ENCODE peak calls at places on chromosomes 13 and 19, in six cellular contexts. L is left lung; Q is T-helper 17 cell; O is stimulated activated CD8-positive, alpha-beta memory T cell treated with anti-CD3 and anti-CD28 coated beads, Interleukin-2, amount 100 ng/mL, for 1 hour; H is stimulated activated CD4-positive, alpha-beta T cell treated with anti-CD3 and anti-CD28 coated beads, Interleukin-1b, Interleukin-23, amount 100 ng/mL, for 4 hours; R is iPS-NIHi11. J is an unnamed sample.

GRCh38 chr13:98098511-98098910 is 44.4 kb upstream of the FARP1 start:
- DNase-seq in L (no peak), Q (no peak), O (no peak), H (no peak), R (no peak), J (no peak)

GRCh38 chr19:45498411-45499195 is at the start of gene PPM1N:
- DNase-seq in L (no peak), Q (peak), O (peak), H (peak), R (peak), J (no peak)

GRCh38 chr13:30191491-30192100 is 115.8 kb downstream of the KATNAL1 start:
- DNase-seq in L (no peak), Q (no peak), O (no peak), H (no peak), R (no peak), J (no peak)

GRCh38 chr19:2231621-2232221 is 4.4 kb downstream of the PLEKHJ1 start:
- DNase-seq in L (no peak), Q (no peak), O (no peak), H (no peak), R (no peak), J (no peak)

GRCh38 chr13:32246468-32246867 is 68.7 kb downstream of the ZAR1L start:
- DNase-seq in L (peak), Q (no peak), O (no peak), H (no peak), R (peak), J (peak)

GRCh38 chr13:108943842-108944241 is 314.4 kb downstream of the MYO16 start:
- DNase-seq in L (no peak), Q (no peak), O (no peak), H (no peak), R (no peak), J (no peak)

GRCh38 chr19:7255631-7256030 is 38.6 kb downstream of the INSR start:
- DNase-seq in L (no peak), Q (no peak), O (no peak), H (no peak), R (no peak), J (no peak)

GRCh38 chr13:29908917-29909755 is 58.7 kb upstream of the UBL3 start:
- DNase-seq in L (no peak), Q (no peak), O (no peak), H (no peak), R (no peak), J (no peak)

GRCh38 chr19:48455908-48456562 is 661 bp downstream of the KCNJ14 start:
- DNase-seq in L (no peak), Q (no peak), O (no peak), H (no peak), R (no peak), J (no peak)

GRCh38 chr19:42831221-42832019 is 48.1 kb downstream of the PSG1 start:
- DNase-seq in L (no peak), Q (no peak), O (no peak), H (no peak), R (no peak), J (no peak)

GRCh38 chr19:28039677-28040381 is 1173.1 kb downstream of the UQCRFS1 start:
- DNase-seq in L (no peak), Q (no peak), O (no peak), H (no peak), R (no peak), J (no peak)

GRCh38 chr13:39306639-39307589 is 268.7 kb downstream of the NHLRC3 start:
- DNase-seq in L (no peak), Q (no peak), O (no peak), H (no peak), R (no peak), J (no peak)

GRCh38 chr13:26679411-26679810 is 81.2 kb downstream of the GPR12 start:
- DNase-seq in L (no peak), Q (no peak), O (no peak), H (no peak), R (no peak), J (no peak)

GRCh38 chr13:84400711-84401110 is 518.4 kb upstream of the SLITRK1 start:
- DNase-seq in L (no peak), Q (no peak), O (no peak), H (no peak), R (no peak), J (no peak)

GRCh38 chr13:50612717-50613116 is 230.8 kb downstream of the DLEU7 start:
- DNase-seq in L (no peak), Q (no peak), O (no peak), H (no peak), R (no peak), J (no peak)

GRCh38 chr19:13761423-13761822 is 2.9 kb upstream of the MRI1 start:
- DNase-seq in L (no peak), Q (no peak), O (no peak), H (no peak), R (no peak), J (no peak)

GRCh38 chr13:23378009-23378632 is 55.4 kb downstream of the SACS start:
- DNase-seq in L (no peak), Q (peak), O (no peak), H (peak), R (peak), J (peak)

GRCh38 chr19:2425622-2426581 is 1.5 kb downstream of the TIMM13 start:
- DNase-seq in L (no peak), Q (no peak), O (no peak), H (no peak), R (no peak), J (peak)

GRCh38 chr13:23621316-23621645 is 51.1 kb downstream of the TNFRSF19 start:
- DNase-seq in L (no peak), Q (no peak), O (no peak), H (no peak), R (no peak), J (no peak)

GRCh38 chr19:48413879-48414623 is 20.6 kb downstream of the GRIN2D start:
- DNase-seq in L (no peak), Q (no peak), O (no peak), H (no peak), R (no peak), J (peak)

GRCh38 chr19:17977488-17977887 is 10.6 kb downstream of the KCNN1 start:
- DNase-seq in L (no peak), Q (no peak), O (no peak), H (no peak), R (no peak), J (no peak)

GRCh38 chr13:99307247-99307646 is at the start of gene GPR183:
- DNase-seq in L (no peak), Q (no peak), O (no peak), H (no peak), R (no peak), J (no peak)

GRCh38 chr13:52599037-52599852 is 43.0 kb upstream of the HNRNPA1L2 start:
- DNase-seq in L (no peak), Q (no peak), O (no peak), H (no peak), R (no peak), J (no peak)

GRCh38 chr13:43284162-43284561 is 260.8 kb downstream of the DNAJC15 start:
- DNase-seq in L (no peak), Q (no peak), O (no peak), H (no peak), R (no peak), J (no peak)

GRCh38 chr13:27770809-27771208 is 21.5 kb upstream of the GSX1 start:
- DNase-seq in L (no peak), Q (no peak), O (no peak), H (no peak), R (peak), J (no peak)

GRCh38 chr13:59641758-59642157 is 522.0 kb downstream of the DIAPH3 start:
- DNase-seq in L (no peak), Q (no peak), O (no peak), H (no peak), R (no peak), J (no peak)

GRCh38 chr19:12913011-12913561 is 6.0 kb downstream of the SYCE2 start:
- DNase-seq in L (no peak), Q (no peak), O (no peak), H (no peak), R (peak), J (peak)

GRCh38 chr19:34428549-34429285 is 536 bp downstream of the UBA2 start:
- DNase-seq in L (peak), Q (no peak), O (no peak), H (peak), R (peak), J (no peak)

GRCh38 chr19:39199025-39199424 is 2.3 kb downstream of the NCCRP1 start:
- DNase-seq in L (no peak), Q (no peak), O (no peak), H (no peak), R (peak), J (no peak)

GRCh38 chr19:7356899-7357627 is 8.3 kb downstream of the ARHGEF18 start:
- DNase-seq in L (no peak), Q (no peak), O (no peak), H (no peak), R (no peak), J (no peak)

GRCh38 chr19:51501594-51502263 is at the start of gene SIGLEC12:
- DNase-seq in L (peak), Q (no peak), O (no peak), H (no peak), R (no peak), J (peak)

GRCh38 chr13:102293723-102294122 is 108.1 kb downstream of the FGF14 start:
- DNase-seq in L (no peak), Q (no peak), O (no peak), H (no peak), R (no peak), J (no peak)

GRCh38 chr13:94860981-94861407 is 148.6 kb upstream of the SOX21 start:
- DNase-seq in L (no peak), Q (no peak), O (no peak), H (no peak), R (no peak), J (no peak)

GRCh38 chr19:41175825-41176734 is 16.9 kb upstream of the CYP2S1 start:
- DNase-seq in L (peak), Q (no peak), O (peak), H (no peak), R (peak), J (peak)

J was measured in lower leg skin.